ENCODE peak calls at places on chromosomes 5 and 9, in nine cellular contexts. T is GM12891; B is stimulated activated CD4-positive, alpha-beta T cell treated with anti-CD3 and anti-CD28 coated beads, Interleukin-15, amount 100 ng/mL, for 24 hours; N is nephron progenitor cell; V is iPS-NIHi11; M is EL; Q is NCI-H1417; G is AG09319; K is gastrocnemius medialis. O is an unnamed sample.

GRCh38 chr9:135822383-135822755 is 85.0 kb downstream of the CAMSAP1 start:
- DNase-seq in T (no peak), B (no peak), N (no peak), V (no peak), M (no peak), Q (no peak), G (no peak), K (no peak), O (no peak)

GRCh38 chr9:109880276-109881169 is 100.5 kb downstream of the PALM2AKAP2 start:
- DNase-seq in T (peak), B (peak), N (peak), V (peak), M (peak), Q (no peak), G (no peak), K (no peak), O (peak)

GRCh38 chr5:154478224-154478565 is at the start of gene HAND1:
- DNase-seq in T (no peak), B (no peak), N (peak), V (peak), M (peak), Q (peak), G (no peak), K (no peak), O (peak)

GRCh38 chr5:31237159-31237558 is 43.7 kb downstream of the CDH6 start:
- DNase-seq in T (no peak), B (no peak), N (no peak), V (peak), M (peak), Q (peak), G (no peak), K (no peak), O (peak)

GRCh38 chr5:456351-457194 is 13.6 kb downstream of the EXOC3 start:
- DNase-seq in T (no peak), B (no peak), N (no peak), V (no peak), M (no peak), Q (no peak), G (no peak), K (no peak), O (no peak)

GRCh38 chr5:8600843-8601242 is 731.9 kb downstream of the MTRR start:
- DNase-seq in T (no peak), B (no peak), N (no peak), V (no peak), M (no peak), Q (no peak), G (no peak), K (no peak), O (no peak)

GRCh38 chr5:179759961-179760541 is 27.4 kb downstream of the MAML1 start:
- DNase-seq in T (no peak), B (peak), N (no peak), V (no peak), M (no peak), Q (peak), G (no peak), K (no peak), O (no peak)

GRCh38 chr9:95091971-95092320 is 225.6 kb downstream of the FANCC start:
- DNase-seq in T (no peak), B (no peak), N (no peak), V (no peak), M (no peak), Q (no peak), G (no peak), K (no peak), O (no peak)

GRCh38 chr9:108150736-108151135 is 661.2 kb upstream of the KLF4 start:
- DNase-seq in T (no peak), B (no peak), N (no peak), V (no peak), M (peak), Q (no peak), G (no peak), K (peak), O (no peak)

GRCh38 chr5:19179561-19179960 is 808.4 kb downstream of the CDH18 start:
- DNase-seq in T (no peak), B (no peak), N (no peak), V (no peak), M (no peak), Q (no peak), G (no peak), K (no peak), O (no peak)

GRCh38 chr5:110803467-110804326 is 64.9 kb downstream of the SLC25A46 start:
- DNase-seq in T (no peak), B (no peak), N (no peak), V (no peak), M (no peak), Q (no peak), G (no peak), K (no peak), O (no peak)

GRCh38 chr9:8660383-8660782 is 860.8 kb upstream of the DMAC1 start:
- DNase-seq in T (no peak), B (no peak), N (no peak), V (no peak), M (no peak), Q (no peak), G (no peak), K (peak), O (peak)

GRCh38 chr5:14216902-14217301 is 73.8 kb downstream of the TRIO start:
- DNase-seq in T (no peak), B (no peak), N (no peak), V (peak), M (no peak), Q (no peak), G (no peak), K (no peak), O (no peak)

GRCh38 chr5:99083197-99083596 is 154.4 kb upstream of the CHD1 start:
- DNase-seq in T (no peak), B (no peak), N (no peak), V (no peak), M (no peak), Q (no peak), G (no peak), K (no peak), O (no peak)

GRCh38 chr9:107351382-107352045 is 68.4 kb downstream of the RAD23B start:
- DNase-seq in T (no peak), B (no peak), N (no peak), V (no peak), M (no peak), Q (no peak), G (no peak), K (no peak), O (peak)

GRCh38 chr5:123085638-123086286 is 3.3 kb upstream of the PRDM6 start:
- DNase-seq in T (no peak), B (no peak), N (no peak), V (no peak), M (no peak), Q (no peak), G (no peak), K (no peak), O (no peak)

GRCh38 chr9:16708638-16709435 is 161.6 kb downstream of the BNC2 start:
- DNase-seq in T (no peak), B (no peak), N (peak), V (peak), M (no peak), Q (no peak), G (no peak), K (no peak), O (no peak)

GRCh38 chr5:177103523-177104253 is 17.0 kb downstream of the FGFR4 start:
- DNase-seq in T (no peak), B (no peak), N (no peak), V (no peak), M (no peak), Q (no peak), G (no peak), K (no peak), O (no peak)

GRCh38 chr5:179279347-179280094 is 65.7 kb downstream of the ADAMTS2 start:
- DNase-seq in T (no peak), B (no peak), N (no peak), V (no peak), M (no peak), Q (no peak), G (no peak), K (no peak), O (no peak)

GRCh38 chr9:79667716-79668458 is 96.1 kb downstream of the TLE4 start:
- DNase-seq in T (no peak), B (no peak), N (no peak), V (no peak), M (no peak), Q (peak), G (no peak), K (no peak), O (no peak)

GRCh38 chr9:13970018-13970417 is 343.9 kb downstream of the NFIB start:
- DNase-seq in T (no peak), B (no peak), N (no peak), V (no peak), M (no peak), Q (no peak), G (no peak), K (no peak), O (no peak)

GRCh38 chr5:19240150-19240549 is 747.9 kb downstream of the CDH18 start:
- DNase-seq in T (no peak), B (no peak), N (no peak), V (no peak), M (peak), Q (no peak), G (no peak), K (no peak), O (no peak)

GRCh38 chr9:121612511-121612998 is 38.9 kb upstream of the DAB2IP start:
- DNase-seq in T (no peak), B (no peak), N (no peak), V (no peak), M (no peak), Q (peak), G (no peak), K (peak), O (no peak)

GRCh38 chr9:83583151-83584014 is 39.6 kb upstream of the IDNK start:
- DNase-seq in T (peak), B (peak), N (peak), V (peak), M (peak), Q (peak), G (no peak), K (no peak), O (peak)

GRCh38 chr9:87389936-87390335 is 107.7 kb upstream of the DAPK1 start:
- DNase-seq in T (no peak), B (no peak), N (no peak), V (no peak), M (peak), Q (no peak), G (no peak), K (no peak), O (no peak)

GRCh38 chr9:95613670-95614069 is 96.9 kb upstream of the PTCH1 start:
- DNase-seq in T (no peak), B (no peak), N (no peak), V (no peak), M (no peak), Q (no peak), G (no peak), K (no peak), O (no peak)

GRCh38 chr9:127218818-127219217 is 45.8 kb upstream of the GARNL3 start:
- DNase-seq in T (no peak), B (no peak), N (no peak), V (no peak), M (no peak), Q (no peak), G (no peak), K (no peak), O (no peak)

GRCh38 chr5:134543820-134544692 is 18.6 kb downstream of the JADE2 start:
- DNase-seq in T (peak), B (peak), N (no peak), V (no peak), M (no peak), Q (no peak), G (no peak), K (no peak), O (no peak)

GRCh38 chr9:11338130-11338529 is 725.3 kb upstream of the PTPRD start:
- DNase-seq in T (no peak), B (no peak), N (no peak), V (no peak), M (no peak), Q (no peak), G (no peak), K (no peak), O (no peak)

GRCh38 chr5:67773439-67773988 is 442.0 kb upstream of the PIK3R1 start:
- DNase-seq in T (no peak), B (no peak), N (no peak), V (peak), M (peak), Q (no peak), G (no peak), K (no peak), O (peak)

GRCh38 chr5:82298668-82299067 is 20.5 kb upstream of the RPS23 start:
- DNase-seq in T (no peak), B (no peak), N (no peak), V (no peak), M (no peak), Q (no peak), G (no peak), K (no peak), O (no peak)

GRCh38 chr9:30711591-30711990 is 1672.9 kb upstream of the ACO1 start:
- DNase-seq in T (no peak), B (no peak), N (no peak), V (no peak), M (no peak), Q (no peak), G (no peak), K (no peak), O (no peak)

GRCh38 chr9:89738137-89738932 is 133.5 kb downstream of the GADD45G start:
- DNase-seq in T (no peak), B (no peak), N (no peak), V (peak), M (no peak), Q (no peak), G (no peak), K (no peak), O (no peak)

GRCh38 chr5:118354806-118355205 is 633.5 kb downstream of the DTWD2 start:
- DNase-seq in T (no peak), B (no peak), N (no peak), V (no peak), M (peak), Q (peak), G (no peak), K (no peak), O (no peak)

GRCh38 chr9:129612815-129613519 is 7.9 kb downstream of the C9orf50 start:
- DNase-seq in T (no peak), B (no peak), N (no peak), V (no peak), M (no peak), Q (no peak), G (no peak), K (no peak), O (no peak)

GRCh38 chr5:28374492-28374934 is 1336.1 kb upstream of the CDH9 start:
- DNase-seq in T (no peak), B (no peak), N (no peak), V (peak), M (no peak), Q (no peak), G (no peak), K (no peak), O (peak)

GRCh38 chr9:133730994-133731715 is 7.0 kb downstream of the SARDH start:
- DNase-seq in T (no peak), B (no peak), N (no peak), V (no peak), M (no peak), Q (no peak), G (no peak), K (no peak), O (no peak)

GRCh38 chr5:88840497-88840896 is 42.5 kb downstream of the MEF2C start:
- DNase-seq in T (no peak), B (no peak), N (no peak), V (no peak), M (no peak), Q (no peak), G (no peak), K (no peak), O (no peak)

GRCh38 chr5:127406326-127407121 is 110.9 kb upstream of the PRRC1 start:
- DNase-seq in T (no peak), B (no peak), N (peak), V (peak), M (no peak), Q (no peak), G (no peak), K (no peak), O (no peak)

O was measured in Calu3.